ENCODE peak calls at places on chromosomes 11 and 22, in seven cellular contexts. Q is astrocyte of the spinal cord, M is lower lobe of right lung, N is AG04450, T is epithelial cell of proximal tubule, C is progenitor cell of endocrine pancreas, I is cardiac muscle cell. Z is an unnamed sample.

GRCh38 chr11:116778556-116778955 is 5.8 kb upstream of the BUD13 start:
- DNase-seq in Q (no peak), M (no peak), N (no peak), T (no peak), C (no peak), I (no peak), Z (no peak)

GRCh38 chr11:1220941-1221721 is 1.7 kb upstream of the MUC5B start:
- DNase-seq in Q (no peak), M (peak), N (no peak), T (no peak), C (no peak), I (no peak), Z (no peak)

GRCh38 chr11:10459029-10459970 is 4.2 kb downstream of the AMPD3 start:
- DNase-seq in Q (no peak), M (no peak), N (no peak), T (no peak), C (no peak), I (peak), Z (peak)

GRCh38 chr11:32056445-32056844 is 34.4 kb upstream of the RCN1 start:
- DNase-seq in Q (peak), M (no peak), N (no peak), T (no peak), C (no peak), I (peak), Z (no peak)

GRCh38 chr11:35714882-35715612 is 52.5 kb downstream of the TRIM44 start:
- DNase-seq in Q (peak), M (no peak), N (no peak), T (no peak), C (no peak), I (peak), Z (peak)

GRCh38 chr22:40391417-40391816 is 21.0 kb downstream of the SGSM3 start:
- DNase-seq in Q (no peak), M (no peak), N (no peak), T (no peak), C (no peak), I (no peak), Z (no peak)

GRCh38 chr11:60951909-60952741 is at the start of gene SLC15A3:
- DNase-seq in Q (no peak), M (peak), N (no peak), T (no peak), C (no peak), I (peak), Z (peak)

GRCh38 chr11:134498326-134499139 is 86.5 kb upstream of the B3GAT1 start:
- DNase-seq in Q (no peak), M (no peak), N (no peak), T (no peak), C (no peak), I (no peak), Z (no peak)

GRCh38 chr22:32801436-32802290 is at the start of gene TIMP3:
- DNase-seq in Q (peak), M (peak), N (peak), T (no peak), C (peak), I (peak), Z (no peak)

GRCh38 chr22:19199479-19199878 is 20.9 kb upstream of the SLC25A1 start:
- DNase-seq in Q (no peak), M (no peak), N (no peak), T (no peak), C (no peak), I (no peak), Z (no peak)

GRCh38 chr11:420911-421321 is 6.1 kb upstream of the SIGIRR start:
- DNase-seq in Q (no peak), M (peak), N (no peak), T (no peak), C (no peak), I (no peak), Z (no peak)

GRCh38 chr11:14541180-14541579 is 21.0 kb upstream of the PSMA1 start:
- DNase-seq in Q (no peak), M (no peak), N (no peak), T (no peak), C (no peak), I (peak), Z (no peak)

DNA sequence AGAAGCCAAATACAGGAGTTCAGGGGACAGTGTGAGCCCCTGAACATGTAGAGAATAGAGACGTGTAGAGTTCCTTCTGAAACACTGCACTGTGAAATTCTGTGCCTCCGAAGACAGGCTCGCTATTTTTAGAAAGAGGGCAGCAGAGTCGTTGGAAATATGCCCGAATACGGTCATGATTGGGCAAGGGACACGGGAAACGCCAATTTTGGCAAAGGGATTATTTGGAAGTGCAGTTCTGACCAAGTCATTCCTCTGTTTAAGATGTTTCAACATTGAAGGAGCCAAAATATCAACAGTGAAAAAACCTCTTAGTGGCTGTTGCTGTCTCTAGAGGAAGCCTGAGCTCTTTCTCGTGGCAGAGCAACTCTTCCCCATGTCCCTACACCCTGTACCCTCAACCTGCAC is 9.5 kb upstream of the CBX6 start:
- DNase-seq in Q (peak), M (no peak), N (peak), T (no peak), C (no peak), I (peak), Z (no peak)
- TF ChIP-seq CTCF in Q (no peak), M (no peak), N (no peak), T (no peak), C (no peak), I (peak), Z (no peak)

GRCh38 chr11:27640954-27641353 is 59.3 kb downstream of the BDNF start:
- DNase-seq in Q (no peak), M (no peak), N (no peak), T (no peak), C (no peak), I (no peak), Z (no peak)

GRCh38 chr11:27648840-27649239 is 51.4 kb downstream of the BDNF start:
- DNase-seq in Q (no peak), M (no peak), N (no peak), T (no peak), C (no peak), I (no peak), Z (no peak)

GRCh38 chr11:27646051-27646818 is 54.0 kb downstream of the BDNF start:
- DNase-seq in Q (no peak), M (no peak), N (no peak), T (no peak), C (no peak), I (no peak), Z (no peak)

DNA sequence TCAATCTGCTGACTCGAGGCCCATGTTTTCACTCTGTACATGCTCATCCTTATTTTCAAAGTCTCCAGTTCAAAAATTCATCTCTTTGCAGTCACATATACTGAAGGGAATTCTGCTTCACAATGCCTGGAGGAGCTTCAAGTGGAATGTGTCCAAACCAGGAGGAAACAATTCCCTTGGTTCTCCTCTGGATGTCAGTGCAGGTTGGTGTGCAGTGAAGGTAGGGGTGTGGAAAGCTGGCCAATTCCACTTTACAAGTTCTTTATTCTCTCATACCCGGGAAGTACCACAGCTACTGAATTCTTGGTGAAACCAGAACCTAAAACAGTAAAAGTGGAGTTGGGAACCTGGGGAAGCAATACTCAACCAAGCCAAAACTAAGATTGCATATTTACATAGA is 57.3 kb downstream of the BDNF start:
- DNase-seq in Q (no peak), M (no peak), N (no peak), T (no peak), C (no peak), I (peak), Z (no peak)
- TF ChIP-seq CTCF in Q (peak), M (no peak), N (no peak), T (peak), C (no peak), I (no peak), Z (no peak)

GRCh38 chr11:68859123-68859522 is 17.4 kb upstream of the CPT1A start:
- DNase-seq in Q (no peak), M (no peak), N (no peak), T (no peak), C (no peak), I (no peak), Z (no peak)

GRCh38 chr11:68854273-68854958 is 12.7 kb upstream of the CPT1A start:
- DNase-seq in Q (no peak), M (no peak), N (no peak), T (no peak), C (no peak), I (no peak), Z (no peak)

GRCh38 chr11:68855205-68855978 is 13.7 kb upstream of the CPT1A start:
- DNase-seq in Q (peak), M (peak), N (no peak), T (no peak), C (peak), I (peak), Z (no peak)

GRCh38 chr11:68852628-68853027 is 10.9 kb upstream of the CPT1A start:
- DNase-seq in Q (no peak), M (no peak), N (no peak), T (no peak), C (no peak), I (no peak), Z (no peak)

GRCh38 chr11:68857037-68857586 is 15.4 kb upstream of the CPT1A start:
- DNase-seq in Q (no peak), M (no peak), N (no peak), T (no peak), C (no peak), I (no peak), Z (no peak)
- TF ChIP-seq CTCF in Q (no peak), M (no peak), N (no peak), T (no peak), C (no peak), I (no peak), Z (no peak)

GRCh38 chr11:80727315-80727714 is 1286.5 kb upstream of the TENM4 start:
- DNase-seq in Q (no peak), M (no peak), N (no peak), T (no peak), C (no peak), I (peak), Z (no peak)
- TF ChIP-seq CTCF in Q (peak), M (no peak), N (peak), T (peak), C (peak), I (peak), Z (no peak)

DNA sequence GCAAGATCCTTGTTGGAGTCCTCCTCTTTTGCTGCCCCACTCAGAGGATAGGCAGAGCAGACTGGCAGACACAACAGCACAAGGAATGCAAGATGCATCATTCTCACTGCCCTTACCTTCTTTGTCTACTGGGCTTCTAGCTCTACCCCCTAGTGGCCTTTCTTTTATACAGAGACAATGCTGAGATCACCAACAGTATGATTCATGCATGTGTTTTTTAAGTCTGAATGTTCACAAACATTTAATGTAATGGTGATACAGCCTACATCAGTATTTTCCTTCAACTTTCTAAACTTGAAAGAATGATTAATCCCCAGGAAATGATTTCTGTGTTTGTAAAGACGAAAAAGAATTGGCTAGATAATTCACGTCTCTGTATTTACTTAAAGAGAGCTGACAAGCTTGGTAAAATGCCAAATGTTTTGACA is at the start of gene MMP10:
- DNase-seq in Q (peak), M (no peak), N (peak), T (no peak), C (no peak), I (peak), Z (no peak)
- TF ChIP-seq CTCF in Q (peak), M (peak), N (peak), T (peak), C (peak), I (peak), Z (no peak)

DNA sequence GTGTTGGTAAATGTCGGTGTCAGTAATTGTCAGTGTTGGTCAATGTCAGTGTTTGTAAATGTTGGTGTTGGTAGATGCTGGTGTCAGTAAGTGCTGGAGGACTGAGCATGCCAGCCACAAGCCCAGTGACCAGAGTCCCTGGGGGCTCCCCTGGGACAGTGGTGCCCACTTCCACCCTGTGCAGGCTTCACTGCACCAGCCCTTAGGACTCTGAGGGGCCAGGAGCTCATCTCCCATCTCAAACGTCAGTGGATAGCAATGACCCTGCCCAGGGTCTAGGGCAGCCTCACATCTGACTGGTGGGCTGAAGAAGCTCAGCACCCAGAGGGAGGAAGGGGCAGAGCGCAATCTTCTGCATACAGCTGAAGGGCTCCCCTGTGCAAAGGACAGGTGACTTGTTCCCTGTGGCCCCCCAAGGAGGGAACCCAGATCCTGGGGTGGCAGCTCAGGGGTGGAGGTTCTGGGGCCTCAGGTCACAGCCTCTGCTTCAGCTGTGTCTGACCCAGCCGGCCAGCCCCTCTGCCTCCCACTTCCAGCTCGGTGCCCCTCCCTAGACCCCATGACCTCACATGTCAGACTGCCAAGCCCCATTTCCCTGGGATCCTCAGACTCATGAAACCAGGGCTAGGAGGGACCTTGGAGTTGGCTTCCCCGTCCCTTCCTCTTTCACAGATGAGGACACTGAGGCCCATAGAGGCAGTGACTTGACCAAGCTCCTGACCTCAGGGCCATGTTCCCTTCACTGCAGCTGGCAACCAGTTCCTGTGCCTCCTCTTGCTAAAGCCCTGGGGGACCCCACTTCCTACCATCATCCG is 138.4 kb downstream of the CRYBB2 start:
- DNase-seq in Q (no peak), M (peak), N (no peak), T (no peak), C (no peak), I (no peak), Z (no peak)
- TF ChIP-seq CTCF in Q (no peak), M (no peak), N (no peak), T (no peak), C (no peak), I (no peak), Z (no peak)

GRCh38 chr11:66068923-66069714 is 953 bp upstream of the PACS1 start:
- DNase-seq in Q (peak), M (no peak), N (no peak), T (peak), C (no peak), I (peak), Z (peak)
- TF ChIP-seq CTCF in Q (peak), M (no peak), N (peak), T (peak), C (peak), I (peak), Z (no peak)

GRCh38 chr11:2477936-2478335 is 33.1 kb downstream of the KCNQ1 start:
- DNase-seq in Q (no peak), M (no peak), N (no peak), T (no peak), C (no peak), I (no peak), Z (no peak)
- TF ChIP-seq CTCF in Q (no peak), M (no peak), N (no peak), T (no peak), C (no peak), I (no peak), Z (no peak)

DNA sequence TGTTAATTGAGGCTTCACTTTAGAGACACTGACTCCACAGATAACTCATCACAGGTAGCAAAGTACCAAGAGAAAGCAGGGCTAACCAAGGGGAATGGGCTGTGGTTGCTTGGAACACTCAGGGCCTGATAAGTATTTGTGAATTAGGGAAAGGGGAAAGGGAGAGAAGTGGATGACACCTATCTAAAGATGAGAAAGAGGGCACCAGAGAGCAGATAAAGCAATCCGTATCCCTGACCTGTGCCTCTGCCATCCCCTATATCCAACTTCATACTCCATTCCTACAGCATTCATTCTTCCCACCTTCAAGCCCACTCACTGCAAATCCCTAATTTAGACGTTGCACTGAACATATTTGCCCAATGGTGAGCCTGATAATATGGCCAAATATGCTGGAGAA is 43.0 kb upstream of the API5 start:
- DNase-seq in Q (no peak), M (no peak), N (no peak), T (no peak), C (no peak), I (no peak), Z (no peak)
- TF ChIP-seq CTCF in Q (no peak), M (no peak), N (no peak), T (no peak), C (no peak), I (no peak), Z (no peak)